ENCODE peak calls at places on chromosomes 5 and 9, in eight cellular contexts. One of them, this sample, is unnamed.

GRCh38 chr9:71285191-71285656 is 163.8 kb upstream of the TRPM3 start:
- DNase-seq in heart left ventricle: peak
- DNase-seq in tibial nerve: no peak
- DNase-seq in spleen: no peak
- DNase-seq in cardiac muscle cell: peak
- DNase-seq in fibroblast of lung: peak
- DNase-seq in fibroblast of mammary gland: peak
- DNase-seq in ovary: no peak
- DNase-seq in this sample: peak

GRCh38 chr9:22064957-22065356 is 55.9 kb upstream of the CDKN2B start:
- DNase-seq in heart left ventricle: no peak
- DNase-seq in tibial nerve: no peak
- DNase-seq in spleen: no peak
- DNase-seq in cardiac muscle cell: no peak
- DNase-seq in fibroblast of lung: no peak
- DNase-seq in fibroblast of mammary gland: no peak
- DNase-seq in ovary: no peak
- DNase-seq in this sample: no peak

GRCh38 chr5:97531549-97531948 is 348.5 kb upstream of the RIOK2 start:
- DNase-seq in heart left ventricle: no peak
- DNase-seq in tibial nerve: no peak
- DNase-seq in spleen: no peak
- DNase-seq in cardiac muscle cell: no peak
- DNase-seq in fibroblast of lung: no peak
- DNase-seq in fibroblast of mammary gland: no peak
- DNase-seq in ovary: no peak
- DNase-seq in this sample: no peak

GRCh38 chr5:72067682-72068470 is 39.4 kb upstream of the MAP1B start:
- DNase-seq in heart left ventricle: no peak
- DNase-seq in tibial nerve: no peak
- DNase-seq in spleen: no peak
- DNase-seq in cardiac muscle cell: peak
- DNase-seq in fibroblast of lung: peak
- DNase-seq in fibroblast of mammary gland: peak
- DNase-seq in ovary: no peak
- DNase-seq in this sample: peak

GRCh38 chr5:140595538-140595937 is 30.9 kb downstream of the SLC35A4 start:
- DNase-seq in heart left ventricle: peak
- DNase-seq in tibial nerve: no peak
- DNase-seq in spleen: no peak
- DNase-seq in cardiac muscle cell: no peak
- DNase-seq in fibroblast of lung: no peak
- DNase-seq in fibroblast of mammary gland: no peak
- DNase-seq in ovary: no peak
- DNase-seq in this sample: peak

GRCh38 chr9:26604076-26604662 is 288.4 kb downstream of the CAAP1 start:
- DNase-seq in heart left ventricle: no peak
- DNase-seq in tibial nerve: no peak
- DNase-seq in spleen: no peak
- DNase-seq in cardiac muscle cell: no peak
- DNase-seq in fibroblast of lung: no peak
- DNase-seq in fibroblast of mammary gland: no peak
- DNase-seq in ovary: no peak
- DNase-seq in this sample: no peak

GRCh38 chr9:127423591-127423933 is 620 bp upstream of the ZNF79 start:
- DNase-seq in heart left ventricle: no peak
- DNase-seq in tibial nerve: no peak
- DNase-seq in spleen: no peak
- DNase-seq in cardiac muscle cell: no peak
- DNase-seq in fibroblast of lung: no peak
- DNase-seq in fibroblast of mammary gland: no peak
- DNase-seq in ovary: no peak
- DNase-seq in this sample: no peak

GRCh38 chr5:79305706-79306105 is 69.8 kb downstream of the JMY start:
- DNase-seq in heart left ventricle: no peak
- DNase-seq in tibial nerve: no peak
- DNase-seq in spleen: no peak
- DNase-seq in cardiac muscle cell: no peak
- DNase-seq in fibroblast of lung: no peak
- DNase-seq in fibroblast of mammary gland: no peak
- DNase-seq in ovary: no peak
- DNase-seq in this sample: no peak

GRCh38 chr9:80061940-80062339 is 490.2 kb downstream of the TLE4 start:
- DNase-seq in heart left ventricle: no peak
- DNase-seq in tibial nerve: no peak
- DNase-seq in spleen: no peak
- DNase-seq in cardiac muscle cell: peak
- DNase-seq in fibroblast of lung: peak
- DNase-seq in fibroblast of mammary gland: peak
- DNase-seq in ovary: peak
- DNase-seq in this sample: peak

GRCh38 chr9:109108318-109108717 is 11.4 kb downstream of the TMEM245 start:
- DNase-seq in heart left ventricle: no peak
- DNase-seq in tibial nerve: no peak
- DNase-seq in spleen: no peak
- DNase-seq in cardiac muscle cell: peak
- DNase-seq in fibroblast of lung: peak
- DNase-seq in fibroblast of mammary gland: peak
- DNase-seq in ovary: no peak
- DNase-seq in this sample: peak

GRCh38 chr5:139140631-139141071 is 57.5 kb downstream of the SIL1 start:
- DNase-seq in heart left ventricle: no peak
- DNase-seq in tibial nerve: no peak
- DNase-seq in spleen: no peak
- DNase-seq in cardiac muscle cell: no peak
- DNase-seq in fibroblast of lung: peak
- DNase-seq in fibroblast of mammary gland: peak
- DNase-seq in ovary: no peak
- DNase-seq in this sample: peak

GRCh38 chr5:165631235-165631634 is 2125.8 kb downstream of the MAT2B start:
- DNase-seq in heart left ventricle: no peak
- DNase-seq in tibial nerve: no peak
- DNase-seq in spleen: no peak
- DNase-seq in cardiac muscle cell: peak
- DNase-seq in fibroblast of lung: no peak
- DNase-seq in fibroblast of mammary gland: no peak
- DNase-seq in ovary: no peak
- DNase-seq in this sample: no peak

GRCh38 chr9:119853126-119853525 is 483.9 kb upstream of the BRINP1 start:
- DNase-seq in heart left ventricle: no peak
- DNase-seq in tibial nerve: no peak
- DNase-seq in spleen: no peak
- DNase-seq in cardiac muscle cell: no peak
- DNase-seq in fibroblast of lung: no peak
- DNase-seq in fibroblast of mammary gland: no peak
- DNase-seq in ovary: no peak
- DNase-seq in this sample: no peak

GRCh38 chr9:34646211-34647083 is at the start of gene GALT:
- DNase-seq in heart left ventricle: peak
- DNase-seq in tibial nerve: peak
- DNase-seq in spleen: peak
- DNase-seq in cardiac muscle cell: peak
- DNase-seq in fibroblast of lung: peak
- DNase-seq in fibroblast of mammary gland: peak
- DNase-seq in ovary: peak
- DNase-seq in this sample: peak
- TF ChIP-seq CTCF in heart left ventricle: peak
- TF ChIP-seq CTCF in tibial nerve: peak
- TF ChIP-seq CTCF in spleen: no peak
- TF ChIP-seq CTCF in cardiac muscle cell: peak
- TF ChIP-seq CTCF in fibroblast of lung: peak
- TF ChIP-seq CTCF in fibroblast of mammary gland: peak
- TF ChIP-seq CTCF in ovary: peak
- TF ChIP-seq CTCF in this sample: peak

GRCh38 chr9:113875917-113876805 is at the start of gene ZNF618:
- DNase-seq in heart left ventricle: peak
- DNase-seq in tibial nerve: no peak
- DNase-seq in spleen: peak
- DNase-seq in cardiac muscle cell: peak
- DNase-seq in fibroblast of lung: no peak
- DNase-seq in fibroblast of mammary gland: no peak
- DNase-seq in ovary: no peak
- DNase-seq in this sample: peak

GRCh38 chr9:113873926-113874325 is 2.2 kb upstream of the ZNF618 start:
- DNase-seq in heart left ventricle: no peak
- DNase-seq in tibial nerve: no peak
- DNase-seq in spleen: no peak
- DNase-seq in cardiac muscle cell: no peak
- DNase-seq in fibroblast of lung: no peak
- DNase-seq in fibroblast of mammary gland: no peak
- DNase-seq in ovary: no peak
- DNase-seq in this sample: no peak

GRCh38 chr9:113879318-113879717 is 3.2 kb downstream of the ZNF618 start:
- DNase-seq in heart left ventricle: no peak
- DNase-seq in tibial nerve: no peak
- DNase-seq in spleen: no peak
- DNase-seq in cardiac muscle cell: no peak
- DNase-seq in fibroblast of lung: no peak
- DNase-seq in fibroblast of mammary gland: peak
- DNase-seq in ovary: peak
- DNase-seq in this sample: peak

GRCh38 chr9:113875420-113875916 is 641 bp upstream of the ZNF618 start:
- DNase-seq in heart left ventricle: no peak
- DNase-seq in tibial nerve: no peak
- DNase-seq in spleen: no peak
- DNase-seq in cardiac muscle cell: no peak
- DNase-seq in fibroblast of lung: no peak
- DNase-seq in fibroblast of mammary gland: no peak
- DNase-seq in ovary: no peak
- DNase-seq in this sample: peak

DNA sequence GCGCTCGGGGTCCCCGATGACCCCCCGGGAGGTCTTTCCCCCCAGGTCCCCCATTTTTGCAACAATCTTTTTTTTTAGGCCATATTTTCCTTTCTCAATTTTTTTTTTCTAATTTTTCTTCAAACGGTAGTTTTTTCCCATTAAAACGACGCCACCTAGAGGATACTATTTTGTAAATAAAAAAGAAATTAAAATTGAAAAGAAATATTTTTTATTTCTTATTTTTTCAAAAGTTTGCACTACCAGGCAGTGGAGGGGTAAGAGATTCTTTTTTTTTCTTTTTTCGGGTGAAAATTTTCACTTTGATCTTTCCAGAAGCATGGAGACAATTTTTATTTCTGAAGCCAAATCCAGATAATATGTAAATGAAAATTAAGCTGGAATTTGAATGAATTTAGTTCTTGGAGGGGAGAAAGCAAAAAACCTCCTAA is 712 bp downstream of the ZNF618 start:
- DNase-seq in heart left ventricle: no peak
- DNase-seq in tibial nerve: no peak
- DNase-seq in spleen: no peak
- DNase-seq in cardiac muscle cell: peak
- DNase-seq in fibroblast of lung: no peak
- DNase-seq in fibroblast of mammary gland: no peak
- DNase-seq in ovary: no peak
- DNase-seq in this sample: peak
- TF ChIP-seq CTCF in heart left ventricle: peak
- TF ChIP-seq CTCF in tibial nerve: peak
- TF ChIP-seq CTCF in spleen: no peak
- TF ChIP-seq CTCF in cardiac muscle cell: peak
- TF ChIP-seq CTCF in fibroblast of lung: peak
- TF ChIP-seq CTCF in fibroblast of mammary gland: peak
- TF ChIP-seq CTCF in ovary: peak
- TF ChIP-seq CTCF in this sample: peak

GRCh38 chr5:157324237-157324636 is 58.3 kb downstream of the CYFIP2 start:
- DNase-seq in heart left ventricle: no peak
- DNase-seq in tibial nerve: no peak
- DNase-seq in spleen: no peak
- DNase-seq in cardiac muscle cell: no peak
- DNase-seq in fibroblast of lung: no peak
- DNase-seq in fibroblast of mammary gland: no peak
- DNase-seq in ovary: no peak
- DNase-seq in this sample: peak
- TF ChIP-seq CTCF in heart left ventricle: peak
- TF ChIP-seq CTCF in tibial nerve: no peak
- TF ChIP-seq CTCF in spleen: no peak
- TF ChIP-seq CTCF in cardiac muscle cell: peak
- TF ChIP-seq CTCF in fibroblast of lung: peak
- TF ChIP-seq CTCF in fibroblast of mammary gland: peak
- TF ChIP-seq CTCF in ovary: no peak
- TF ChIP-seq CTCF in this sample: peak

GRCh38 chr5:167778228-167778627 is 513.2 kb upstream of the WWC1 start:
- DNase-seq in heart left ventricle: no peak
- DNase-seq in tibial nerve: no peak
- DNase-seq in spleen: no peak
- DNase-seq in cardiac muscle cell: no peak
- DNase-seq in fibroblast of lung: no peak
- DNase-seq in fibroblast of mammary gland: no peak
- DNase-seq in ovary: no peak
- DNase-seq in this sample: no peak

GRCh38 chr5:167785896-167786295 is 505.5 kb upstream of the WWC1 start:
- DNase-seq in heart left ventricle: no peak
- DNase-seq in tibial nerve: no peak
- DNase-seq in spleen: no peak
- DNase-seq in cardiac muscle cell: no peak
- DNase-seq in fibroblast of lung: no peak
- DNase-seq in fibroblast of mammary gland: no peak
- DNase-seq in ovary: no peak
- DNase-seq in this sample: no peak

GRCh38 chr5:167786871-167787568 is 504.4 kb upstream of the WWC1 start:
- DNase-seq in heart left ventricle: no peak
- DNase-seq in tibial nerve: no peak
- DNase-seq in spleen: no peak
- DNase-seq in cardiac muscle cell: no peak
- DNase-seq in fibroblast of lung: peak
- DNase-seq in fibroblast of mammary gland: no peak
- DNase-seq in ovary: no peak
- DNase-seq in this sample: no peak

GRCh38 chr5:167785106-167785505 is 506.3 kb upstream of the WWC1 start:
- DNase-seq in heart left ventricle: no peak
- DNase-seq in tibial nerve: no peak
- DNase-seq in spleen: no peak
- DNase-seq in cardiac muscle cell: no peak
- DNase-seq in fibroblast of lung: no peak
- DNase-seq in fibroblast of mammary gland: no peak
- DNase-seq in ovary: no peak
- DNase-seq in this sample: no peak

DNA sequence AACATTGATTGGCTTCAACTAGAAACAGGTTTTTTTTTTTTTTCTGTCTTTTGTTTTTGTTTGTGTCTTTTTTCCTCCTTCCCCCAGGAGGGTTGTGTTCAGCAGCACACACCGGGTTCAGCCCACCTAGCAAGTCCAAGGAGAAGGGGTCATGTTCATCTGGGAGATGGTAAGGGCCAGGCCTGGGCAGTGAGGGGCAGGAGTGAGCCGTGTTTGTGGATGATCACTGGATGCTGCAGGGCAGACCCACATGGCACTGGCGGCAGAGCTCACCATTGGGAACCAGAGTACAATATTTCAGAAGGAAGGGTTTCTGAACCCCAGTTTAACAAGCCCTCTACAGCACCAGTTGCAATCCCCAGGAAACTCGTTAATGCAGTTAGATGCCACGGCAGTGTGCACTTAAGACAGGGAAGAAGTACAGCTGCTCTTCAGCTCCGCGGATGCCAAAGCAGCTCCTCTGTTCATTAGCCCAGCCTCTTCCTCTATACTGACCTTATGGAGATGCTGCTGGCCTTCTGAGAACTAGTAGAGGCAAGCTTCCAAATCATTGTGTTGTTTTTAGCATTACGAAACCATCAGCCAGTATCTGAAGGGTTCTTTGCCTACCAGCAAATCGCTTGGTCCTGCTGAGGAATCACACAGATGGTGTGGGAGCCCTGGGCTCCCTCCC is 508.2 kb upstream of the WWC1 start:
- DNase-seq in heart left ventricle: no peak
- DNase-seq in tibial nerve: no peak
- DNase-seq in spleen: no peak
- DNase-seq in cardiac muscle cell: peak
- DNase-seq in fibroblast of lung: no peak
- DNase-seq in fibroblast of mammary gland: peak
- DNase-seq in ovary: no peak
- DNase-seq in this sample: peak
- TF ChIP-seq CTCF in heart left ventricle: no peak
- TF ChIP-seq CTCF in tibial nerve: no peak
- TF ChIP-seq CTCF in spleen: no peak
- TF ChIP-seq CTCF in cardiac muscle cell: no peak
- TF ChIP-seq CTCF in fibroblast of lung: no peak
- TF ChIP-seq CTCF in fibroblast of mammary gland: no peak
- TF ChIP-seq CTCF in ovary: no peak
- TF ChIP-seq CTCF in this sample: no peak

This sample was measured in cardiac fibroblast.